ENCODE peak calls at places on chromosomes 1 and 21, in four cellular contexts. O is activated CD8-positive, alpha-beta T cell treated with anti-CD3 and anti-CD28 coated beads for 36 hours; V is central memory CD8-positive, alpha-beta T cell; N is heart left ventricle. G is an unnamed sample.

GRCh38 chr1:151619489-151620093 is 7.7 kb downstream of the SNX27 start:
- ATAC-seq in O (no peak), V (no peak), N (peak; percentile 59), G (no peak)

GRCh38 chr1:53781654-53782053 is 42.7 kb upstream of the GLIS1 start:
- ATAC-seq in O (no peak), V (no peak), N (no peak), G (no peak)

GRCh38 chr1:206883876-206884275 is 13.4 kb upstream of the IL24 start:
- ATAC-seq in O (no peak), V (peak; percentile 43), N (no peak), G (no peak)

GRCh38 chr1:156781585-156782186 is 14.4 kb downstream of the PRCC start:
- ATAC-seq in O (no peak), V (no peak), N (peak; percentile 50), G (no peak)

GRCh38 chr1:77076759-77077158 is 142.5 kb downstream of the PIGK start:
- ATAC-seq in O (no peak), V (no peak), N (no peak), G (no peak)

GRCh38 chr21:26747216-26747615 is 98.0 kb downstream of the ADAMTS1 start:
- ATAC-seq in O (no peak), V (no peak), N (no peak), G (no peak)

GRCh38 chr1:224565611-224566406 is 50.3 kb upstream of the CNIH3 start:
- ATAC-seq in O (no peak), V (no peak), N (no peak), G (no peak)

GRCh38 chr21:22201669-22202068 is 1203.5 kb downstream of the NCAM2 start:
- ATAC-seq in O (no peak), V (no peak), N (no peak), G (no peak)

GRCh38 chr1:41846595-41846994 is 72.1 kb downstream of the HIVEP3 start:
- ATAC-seq in O (no peak), V (no peak), N (peak; percentile 10), G (no peak)

GRCh38 chr1:21933397-21934248 is 3.5 kb downstream of the HSPG2 start:
- ATAC-seq in O (no peak), V (no peak), N (peak; percentile 1), G (no peak)

GRCh38 chr1:4939266-4939665 is 284.9 kb downstream of the AJAP1 start:
- ATAC-seq in O (no peak), V (no peak), N (no peak), G (no peak)

GRCh38 chr1:221795400-221795799 is 53.5 kb upstream of the DUSP10 start:
- ATAC-seq in O (peak; percentile 42), V (no peak), N (no peak), G (no peak)

GRCh38 chr1:225479341-225479740 is 51.5 kb upstream of the LBR start:
- ATAC-seq in O (no peak), V (no peak), N (no peak), G (no peak)

GRCh38 chr1:203038891-203039608 is 12.8 kb downstream of the PPFIA4 start:
- ATAC-seq in O (peak; percentile 89), V (peak; percentile 49), N (peak; percentile 81), G (peak; percentile 84)